ENCODE peak calls at places on chromosomes 16 and 17, in four cellular contexts. R is neural progenitor cell, X is tibial nerve, W is GM19239. A is an unnamed sample.

GRCh38 chr17:56144205-56144604 is 9.1 kb upstream of the ANKFN1 start:
- DNase-seq in X (no peak), W (no peak), R (no peak), A (no peak)

GRCh38 chr16:886802-887731 is 83.7 kb downstream of the LMF1 start:
- DNase-seq in X (no peak), W (no peak), R (peak), A (no peak)

GRCh38 chr17:40373999-40374398 is 9.5 kb upstream of the GJD3 start:
- DNase-seq in W (no peak), X (no peak), R (no peak), A (no peak)

GRCh38 chr16:72301416-72302048 is 129.6 kb upstream of the PMFBP1 start:
- DNase-seq in R (peak), X (no peak), W (no peak), A (no peak)

GRCh38 chr17:54494731-54495715 is 405.6 kb upstream of the TOM1L1 start:
- DNase-seq in W (no peak), R (no peak), X (no peak), A (no peak)

GRCh38 chr17:27630607-27631408 is at the start of gene LGALS9:
- DNase-seq in X (no peak), W (peak), R (no peak), A (no peak)

GRCh38 chr17:39069114-39069756 is 82.2 kb downstream of the PLXDC1 start:
- DNase-seq in W (peak), X (no peak), R (peak), A (peak)

GRCh38 chr16:81329947-81330346 is 15.2 kb downstream of the GAN start:
- DNase-seq in X (no peak), W (no peak), R (no peak), A (no peak)

GRCh38 chr16:28202147-28202746 is 9.5 kb downstream of the XPO6 start:
- DNase-seq in X (no peak), W (no peak), R (no peak), A (no peak)

GRCh38 chr17:63775420-63775819 is 1.4 kb downstream of the DDX42 start:
- DNase-seq in X (no peak), R (peak), W (no peak), A (no peak)

GRCh38 chr16:77183137-77183536 is 7.9 kb upstream of the MON1B start:
- DNase-seq in W (no peak), R (no peak), X (no peak), A (no peak)

GRCh38 chr16:77213542-77214108 is 14.4 kb downstream of the SYCE1L start:
- DNase-seq in X (no peak), R (no peak), W (no peak), A (no peak)

GRCh38 chr16:66844342-66845079 is at the start of gene CA7:
- DNase-seq in R (peak), W (no peak), X (no peak), A (no peak)

A was measured in NCI-H1417.